ENCODE peak calls at places on chromosomes 7 and 10, in six cellular contexts. V is AG10803; R is IMR-90; F is upper lobe of left lung; B is CD4-positive, alpha-beta T cell; T is neural crest cell. S is an unnamed sample.

GRCh38 chr7:130488376-130489139 is 3.3 kb upstream of the MEST start:
- DNase-seq in V (no peak), R (no peak), F (no peak), B (no peak), T (no peak), S (no peak)

GRCh38 chr7:29622335-29623265 is 59.0 kb downstream of the PRR15 start:
- DNase-seq in V (peak; percentile 95), R (peak; percentile 85), F (no peak), B (no peak), T (no peak), S (no peak)

GRCh38 chr7:30226593-30227268 is 57.7 kb upstream of the ZNRF2 start:
- DNase-seq in V (no peak), R (no peak), F (peak; percentile 18), B (no peak), T (peak; percentile 5), S (no peak)

GRCh38 chr10:11907914-11908313 is 84.8 kb downstream of the PROSER2 start:
- DNase-seq in V (no peak), R (no peak), F (peak; percentile 61), B (no peak), T (no peak), S (no peak)

GRCh38 chr7:139602143-139602722 is 78.7 kb downstream of the CLEC2L start:
- DNase-seq in V (peak; percentile 46), R (peak; percentile 42), F (no peak), B (no peak), T (no peak), S (no peak)

GRCh38 chr10:121637437-121637836 is 39.2 kb upstream of the FGFR2 start:
- DNase-seq in V (no peak), R (no peak), F (no peak), B (no peak), T (no peak), S (no peak)

GRCh38 chr7:11706666-11707605 is 125.1 kb downstream of the THSD7A start:
- DNase-seq in V (no peak), R (no peak), F (no peak), B (no peak), T (no peak), S (no peak)

GRCh38 chr10:100978896-100979185 is 8.5 kb downstream of the MRPL43 start:
- DNase-seq in V (no peak), R (no peak), F (no peak), B (no peak), T (no peak), S (no peak)

GRCh38 chr10:113933894-113934532 is 79.6 kb downstream of the NHLRC2 start:
- DNase-seq in V (no peak), R (no peak), F (no peak), B (no peak), T (no peak), S (no peak)

GRCh38 chr10:69220510-69220909 is 378 bp downstream of the HKDC1 start:
- DNase-seq in V (no peak), R (no peak), F (no peak), B (no peak), T (no peak), S (no peak)

GRCh38 chr10:63384675-63385074 is 81.1 kb downstream of the JMJD1C start:
- DNase-seq in V (no peak), R (no peak), F (no peak), B (no peak), T (no peak), S (no peak)

GRCh38 chr10:63164045-63164722 is 31.1 kb downstream of the NRBF2 start:
- DNase-seq in V (peak; percentile 32), R (peak; percentile 44), F (no peak), B (no peak), T (no peak), S (no peak)

GRCh38 chr10:34145751-34146150 is 669.3 kb downstream of the PARD3 start:
- DNase-seq in V (peak; percentile 39), R (peak; percentile 64), F (no peak), B (no peak), T (no peak), S (no peak)

GRCh38 chr10:102660891-102661613 is 16.8 kb downstream of the TRIM8 start:
- DNase-seq in V (peak; percentile 84), R (peak; percentile 73), F (peak; percentile 89), B (peak; percentile 43), T (peak; percentile 48), S (no peak)

GRCh38 chr10:114470956-114471905 is 66.9 kb upstream of the AFAP1L2 start:
- DNase-seq in V (peak; percentile 69), R (peak; percentile 77), F (no peak), B (peak; percentile 48), T (peak; percentile 49), S (peak; percentile 31)

GRCh38 chr10:49139000-49139865 is 5.4 kb upstream of the FAM170B start:
- DNase-seq in V (peak; percentile 92), R (peak; percentile 90), F (no peak), B (no peak), T (no peak), S (no peak)

GRCh38 chr7:77498659-77499379 is 38.3 kb upstream of the PTPN12 start:
- DNase-seq in V (no peak), R (no peak), F (no peak), B (no peak), T (no peak), S (no peak)

GRCh38 chr10:70445718-70446485 is 4.4 kb upstream of the NODAL start:
- DNase-seq in V (peak; percentile 62), R (peak; percentile 91), F (no peak), B (no peak), T (no peak), S (no peak)

GRCh38 chr10:93703066-93703465 is 674 bp upstream of the FRA10AC1 start:
- DNase-seq in V (peak; percentile 11), R (peak; percentile 2), F (no peak), B (no peak), T (no peak), S (no peak)

GRCh38 chr7:4198301-4198700 is 483.8 kb upstream of the FOXK1 start:
- DNase-seq in V (no peak), R (no peak), F (no peak), B (no peak), T (no peak), S (no peak)

GRCh38 chr7:97733276-97734206 is 1.7 kb downstream of the TAC1 start:
- DNase-seq in V (no peak), R (no peak), F (peak; percentile 78), B (no peak), T (peak; percentile 20), S (no peak)

GRCh38 chr7:158367634-158367982 is 220.0 kb downstream of the PTPRN2 start:
- DNase-seq in V (no peak), R (no peak), F (no peak), B (no peak), T (no peak), S (no peak)

GRCh38 chr7:133155121-133155520 is 73.2 kb upstream of the CHCHD3 start:
- DNase-seq in V (no peak), R (no peak), F (no peak), B (no peak), T (no peak), S (no peak)

DNA sequence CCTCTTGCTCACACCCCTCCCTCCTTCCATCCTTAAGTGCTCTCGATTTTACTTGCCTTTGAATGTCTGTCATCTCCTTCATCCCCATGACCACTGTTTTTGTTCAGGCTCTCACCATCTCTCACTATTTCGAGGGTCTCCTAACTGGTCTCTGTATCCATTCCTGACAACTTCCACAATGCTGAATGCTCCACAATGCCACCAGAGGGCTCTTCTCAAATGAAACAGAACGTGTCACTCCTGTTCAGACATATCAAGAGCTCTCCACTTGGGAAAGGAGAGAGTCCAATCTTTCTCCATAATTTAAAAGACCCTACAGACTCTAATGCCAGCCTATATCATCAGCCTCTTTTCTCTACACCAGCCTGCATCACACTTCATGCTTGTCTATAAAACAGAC is 9.0 kb upstream of the SLC13A1 start:
- DNase-seq in V (no peak), R (no peak), F (no peak), B (no peak), T (no peak), S (no peak)
- TF ChIP-seq CTCF in V (no peak), R (no peak), F (no peak), B (no peak), T (peak; percentile 57), S (no peak)

GRCh38 chr7:90520484-90520883 is 51.0 kb downstream of the PTTG1IP2 start:
- DNase-seq in V (peak; percentile 3), R (peak; percentile 3), F (no peak), B (no peak), T (no peak), S (no peak)
- TF ChIP-seq CTCF in V (peak; percentile 39), R (peak; percentile 30), F (no peak), B (no peak), T (peak; percentile 53), S (peak; percentile 56)

GRCh38 chr7:106094780-106095179 is 17.3 kb downstream of the SYPL1 start:
- DNase-seq in V (no peak), R (no peak), F (no peak), B (no peak), T (no peak), S (no peak)
- TF ChIP-seq CTCF in V (no peak), R (no peak), F (no peak), B (no peak), T (no peak), S (no peak)

GRCh38 chr10:14617850-14618249 is 156.8 kb downstream of the FAM107B start:
- DNase-seq in V (peak; percentile 59), R (peak; percentile 45), F (no peak), B (no peak), T (no peak), S (no peak)
- TF ChIP-seq CTCF in V (peak; percentile 40), R (peak; percentile 23), F (no peak), B (no peak), T (no peak), S (no peak)

GRCh38 chr10:111523016-111523415 is 446.2 kb downstream of the ADRA2A start:
- DNase-seq in V (no peak), R (no peak), F (no peak), B (no peak), T (no peak), S (no peak)
- TF ChIP-seq CTCF in V (no peak), R (no peak), F (no peak), B (no peak), T (no peak), S (no peak)

GRCh38 chr7:70808876-70809275 is 323.1 kb upstream of the GALNT17 start:
- DNase-seq in V (no peak), R (no peak), F (no peak), B (no peak), T (no peak), S (no peak)

GRCh38 chr7:70807650-70808049 is 324.3 kb upstream of the GALNT17 start:
- DNase-seq in V (no peak), R (no peak), F (peak; percentile 33), B (no peak), T (no peak), S (no peak)

GRCh38 chr7:70810558-70811139 is 321.3 kb upstream of the GALNT17 start:
- DNase-seq in V (no peak), R (no peak), F (no peak), B (no peak), T (no peak), S (no peak)

GRCh38 chr7:70812511-70812910 is 319.4 kb upstream of the GALNT17 start:
- DNase-seq in V (no peak), R (no peak), F (no peak), B (no peak), T (no peak), S (no peak)
- TF ChIP-seq CTCF in V (peak; percentile 26), R (peak; percentile 13), F (no peak), B (no peak), T (peak; percentile 50), S (no peak)

DNA sequence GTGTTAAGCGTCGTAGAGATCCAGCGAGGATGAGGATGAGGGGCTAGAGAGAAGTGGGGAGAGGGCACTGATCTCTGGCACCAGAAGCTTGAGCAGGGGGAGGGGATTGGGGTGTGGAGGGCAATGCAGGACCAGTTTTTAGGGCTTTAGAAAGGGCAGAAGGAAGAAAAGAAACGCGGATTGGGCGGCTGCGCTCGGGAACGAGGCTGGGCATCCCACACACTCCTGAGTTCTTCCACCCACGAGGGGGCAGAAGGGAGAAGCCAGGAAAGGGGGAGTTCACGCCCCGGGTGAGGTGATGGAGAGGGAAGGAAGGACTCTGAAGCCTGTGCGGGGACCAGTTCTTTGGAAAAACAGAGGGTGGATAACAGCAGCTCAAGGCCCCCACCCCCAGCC is 6.1 kb upstream of the VGF start:
- DNase-seq in V (no peak), R (no peak), F (no peak), B (no peak), T (no peak), S (no peak)
- TF ChIP-seq CTCF in V (peak; percentile 39), R (peak; percentile 23), F (no peak), B (no peak), T (no peak), S (no peak)